ENCODE peak calls at places on chromosomes 11 and 22, in five cellular contexts. S is tibial artery, K is left ventricle myocardium inferior, D is psoas muscle, Q is Peyer's patch. V is an unnamed sample.

GRCh38 chr11:72782081-72782920 is 11.5 kb downstream of the STARD10 start:
- DNase-seq in D (peak), K (no peak), S (no peak), Q (no peak), V (no peak)

GRCh38 chr22:30312053-30312452 is 14.7 kb downstream of the TBC1D10A start:
- DNase-seq in S (no peak), D (no peak), Q (no peak), K (no peak), V (peak)

GRCh38 chr11:44470849-44471248 is 94.6 kb upstream of the CD82 start:
- DNase-seq in K (peak), D (no peak), S (no peak), Q (no peak), V (no peak)

GRCh38 chr11:2931771-2932738 is 2.8 kb upstream of the PHLDA2 start:
- DNase-seq in Q (peak), K (no peak), S (peak), D (peak), V (no peak)

GRCh38 chr11:128424867-128425285 is 162.5 kb downstream of the ETS1 start:
- DNase-seq in S (peak), K (peak), D (peak), Q (peak), V (peak)

GRCh38 chr11:130847517-130847916 is 68.8 kb downstream of the SNX19 start:
- DNase-seq in K (no peak), D (no peak), Q (no peak), S (no peak), V (peak)

GRCh38 chr11:111977141-111978027 is 40.2 kb downstream of the DIXDC1 start:
- DNase-seq in D (peak), S (peak), Q (peak), K (peak), V (peak)

GRCh38 chr11:11324090-11324489 is 29.0 kb downstream of the CSNK2A3 start:
- DNase-seq in S (no peak), Q (no peak), K (no peak), D (no peak), V (no peak)

GRCh38 chr11:58567889-58568512 is 7.7 kb downstream of the LPXN start:
- DNase-seq in S (no peak), D (peak), Q (peak), K (peak), V (peak)

GRCh38 chr11:90288207-90288821 is 65.5 kb upstream of the CHORDC1 start:
- DNase-seq in Q (no peak), D (no peak), K (no peak), S (no peak), V (peak)

GRCh38 chr22:40161182-40161581 is 16.5 kb upstream of the TNRC6B start:
- DNase-seq in S (no peak), K (no peak), D (no peak), Q (no peak), V (no peak)

GRCh38 chr11:32939046-32939445 is 46.4 kb downstream of the QSER1 start:
- DNase-seq in S (no peak), D (no peak), Q (no peak), K (no peak), V (no peak)

GRCh38 chr11:7672960-7673723 is at the start of gene CYB5R2:
- DNase-seq in D (peak), K (peak), Q (peak), S (peak), V (peak)

GRCh38 chr22:49390954-49391353 is 436.7 kb downstream of the BRD1 start:
- DNase-seq in S (no peak), K (no peak), Q (no peak), D (no peak), V (no peak)

GRCh38 chr11:127587511-127587910 is 586.9 kb upstream of the KIRREL3 start:
- DNase-seq in Q (no peak), S (no peak), D (no peak), K (no peak), V (no peak)

GRCh38 chr11:2301631-2302272 is at the start of the genes C11orf21 and TSPAN32:
- DNase-seq in K (peak), S (no peak), D (peak), Q (peak), V (no peak)

GRCh38 chr22:22210375-22210774 is 34.2 kb upstream of the VPREB1 start:
- DNase-seq in Q (no peak), S (no peak), D (no peak), K (no peak), V (peak)

GRCh38 chr11:117793521-117793920 is 3.5 kb downstream of the DSCAML1 start:
- DNase-seq in S (no peak), D (no peak), K (no peak), Q (no peak), V (no peak)

GRCh38 chr11:124177344-124177743 is 5.8 kb upstream of the OR10D3 start:
- DNase-seq in Q (no peak), K (no peak), S (no peak), D (no peak), V (no peak)

GRCh38 chr11:70872950-70873735 is 379.2 kb downstream of the SHANK2 start:
- DNase-seq in S (no peak), K (no peak), D (no peak), Q (no peak), V (no peak)

GRCh38 chr11:95704865-95705264 is 84.7 kb downstream of the FAM76B start:
- DNase-seq in Q (no peak), K (no peak), D (no peak), S (no peak), V (no peak)

GRCh38 chr11:7532395-7532794 is 18.6 kb downstream of the PPFIBP2 start:
- DNase-seq in Q (no peak), S (no peak), D (no peak), K (no peak), V (no peak)

GRCh38 chr11:45713573-45713972 is 48.2 kb upstream of the CHST1 start:
- DNase-seq in S (no peak), Q (no peak), D (no peak), K (no peak), V (no peak)

GRCh38 chr11:34605481-34606325 is 15.2 kb upstream of the EHF start:
- DNase-seq in K (no peak), D (no peak), Q (no peak), S (no peak), V (no peak)

GRCh38 chr11:3180869-3181268 is 15.8 kb upstream of the OSBPL5 start:
- DNase-seq in S (peak), K (no peak), D (peak), Q (no peak), V (no peak)

GRCh38 chr11:36304349-36304748 is 8.3 kb downstream of the PRR5L start:
- DNase-seq in S (no peak), D (no peak), K (no peak), Q (no peak), V (peak)

GRCh38 chr11:1087961-1088926 is 13.6 kb downstream of the MUC2 start:
- DNase-seq in D (peak), K (peak), S (peak), Q (no peak), V (no peak)

GRCh38 chr22:27329471-27329870 is 472.1 kb downstream of the MN1 start:
- DNase-seq in K (no peak), Q (no peak), S (no peak), D (no peak), V (no peak)

GRCh38 chr22:27335102-27335660 is 466.4 kb downstream of the MN1 start:
- DNase-seq in D (no peak), K (no peak), S (no peak), Q (no peak), V (no peak)

GRCh38 chr22:27327981-27328721 is 473.4 kb downstream of the MN1 start:
- DNase-seq in S (no peak), D (no peak), Q (no peak), K (no peak), V (no peak)

GRCh38 chr22:27329966-27330645 is 471.4 kb downstream of the MN1 start:
- DNase-seq in D (no peak), S (no peak), Q (no peak), K (no peak), V (no peak)

DNA sequence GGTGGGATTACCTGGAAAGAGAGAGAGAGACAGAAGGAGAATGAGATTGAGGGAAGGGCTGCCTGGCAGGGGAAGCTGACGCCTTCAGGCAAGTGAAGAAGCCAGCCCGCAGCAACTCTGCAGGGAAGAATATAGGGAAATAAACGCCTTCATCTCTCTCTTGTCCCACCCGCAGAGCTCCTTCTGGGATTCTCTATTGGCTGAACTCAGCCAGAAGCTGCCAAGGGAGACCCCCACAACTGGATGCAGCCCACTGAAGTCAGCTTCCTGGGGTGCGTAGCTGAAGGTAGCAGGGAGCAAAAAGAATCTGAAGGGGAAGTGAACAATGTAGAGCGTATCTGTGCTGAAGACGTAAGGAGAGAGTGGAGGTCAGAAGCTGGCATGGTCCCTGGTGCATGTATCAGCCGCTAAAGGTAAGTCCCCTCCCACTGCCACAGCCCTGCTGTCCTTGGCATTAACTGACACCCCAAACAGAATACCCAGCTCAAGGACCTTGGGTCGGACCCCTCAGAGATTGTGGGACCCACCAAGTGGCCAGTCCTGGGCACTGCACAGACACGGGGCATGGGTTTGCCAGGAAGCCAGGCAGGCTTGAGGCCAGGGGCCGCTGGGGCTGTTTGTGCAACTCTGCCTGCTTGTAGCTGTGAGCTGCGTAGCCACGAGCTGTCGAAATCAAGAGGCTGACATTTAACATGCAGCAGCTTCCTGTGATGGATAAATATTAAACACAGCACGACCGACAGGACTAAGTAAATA is 469.9 kb downstream of the MN1 start:
- DNase-seq in K (peak), Q (no peak), S (peak), D (peak), V (peak)
- TF ChIP-seq CTCF in K (peak), Q (no peak), S (peak), D (peak), V (peak)

DNA sequence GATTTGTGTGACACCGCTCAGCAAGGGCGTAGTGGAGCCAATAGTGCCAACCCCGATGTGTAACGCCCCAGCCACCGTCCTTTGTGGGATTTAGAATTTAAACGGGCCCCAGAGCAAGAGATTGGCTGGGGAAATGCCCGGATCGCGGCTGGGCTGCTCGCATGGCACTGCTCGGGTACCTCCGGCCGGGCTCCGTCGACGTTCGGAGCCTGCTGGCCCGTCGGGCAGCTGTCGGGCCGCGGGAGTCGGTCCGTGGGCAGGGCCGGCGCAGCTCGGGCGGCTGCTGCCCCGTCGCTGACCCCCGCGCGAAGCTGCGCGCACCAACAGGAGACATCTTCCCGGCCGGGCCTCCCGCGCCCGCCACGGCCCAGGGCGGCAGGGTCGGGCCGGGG is 1.4 kb upstream of the KDM2A start:
- DNase-seq in K (peak), D (peak), S (peak), Q (peak), V (peak)
- H3K4me3 ChIP-seq in K (peak), D (peak), S (peak), Q (peak), V (no peak)

DNA sequence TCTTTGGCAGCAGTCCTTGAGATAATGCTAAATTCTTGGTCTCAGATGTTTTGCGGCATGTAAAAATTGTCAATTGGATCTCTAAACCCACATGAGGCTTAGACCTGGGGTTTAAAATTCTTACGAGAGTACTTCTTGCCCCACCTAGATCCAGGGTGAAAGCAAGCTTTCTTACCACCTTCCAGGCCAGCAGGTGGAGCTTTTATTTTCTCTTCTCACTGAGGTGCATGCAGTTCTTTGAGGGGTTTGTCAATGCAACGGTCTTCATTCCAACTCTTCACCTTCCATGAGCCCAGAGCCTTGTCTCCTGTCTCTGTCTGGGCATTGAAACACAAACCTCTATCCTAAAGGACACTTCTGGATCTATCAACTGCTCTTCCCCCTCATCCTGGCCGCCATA is 154.1 kb downstream of the MYO18B start:
- DNase-seq in Q (no peak), K (no peak), D (no peak), S (no peak), V (no peak)
- TF ChIP-seq CTCF in Q (no peak), K (no peak), D (no peak), S (no peak), V (no peak)

DNA sequence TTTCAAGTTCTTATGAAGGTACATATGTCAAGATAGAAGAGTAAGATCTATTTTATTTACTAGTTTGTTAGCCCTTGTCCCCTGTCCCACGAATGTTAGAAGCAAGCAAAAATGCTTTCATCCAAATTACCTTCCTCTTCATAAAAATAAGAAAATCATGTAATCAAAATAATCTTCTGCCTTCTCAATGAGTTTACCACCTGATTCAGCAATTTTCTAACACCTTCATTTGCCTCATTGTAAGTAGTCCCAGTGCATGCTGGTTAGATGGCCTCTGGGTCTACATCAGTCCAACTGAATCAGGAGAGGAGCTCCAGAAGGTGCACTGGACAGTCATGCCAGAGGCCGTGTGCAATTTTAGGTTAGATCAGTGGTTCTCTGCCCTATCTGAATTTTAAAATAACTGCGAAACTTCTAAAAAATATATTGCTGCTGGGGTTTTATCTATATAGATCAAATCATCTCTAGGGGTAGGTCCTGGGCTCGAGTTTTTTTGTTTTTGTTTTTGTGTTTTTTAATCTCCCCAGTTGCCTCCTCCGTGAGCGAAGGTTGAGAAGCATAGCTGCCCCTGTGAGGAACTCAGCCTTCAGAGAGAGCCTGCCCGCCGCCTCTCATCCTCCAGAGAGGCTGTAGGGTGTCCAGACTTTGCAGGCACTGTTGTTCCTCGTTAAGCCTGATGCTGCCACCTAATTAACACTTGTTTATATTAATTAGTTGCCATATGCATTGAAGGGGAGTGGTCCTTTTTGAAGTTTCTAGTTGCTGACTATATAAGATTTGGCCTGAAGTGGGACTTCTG is 32.2 kb downstream of the C22orf31 start:
- DNase-seq in K (no peak), D (no peak), Q (no peak), S (no peak), V (no peak)
- H3K4me3 ChIP-seq in K (no peak), D (no peak), Q (no peak), S (no peak), V (no peak)

DNA sequence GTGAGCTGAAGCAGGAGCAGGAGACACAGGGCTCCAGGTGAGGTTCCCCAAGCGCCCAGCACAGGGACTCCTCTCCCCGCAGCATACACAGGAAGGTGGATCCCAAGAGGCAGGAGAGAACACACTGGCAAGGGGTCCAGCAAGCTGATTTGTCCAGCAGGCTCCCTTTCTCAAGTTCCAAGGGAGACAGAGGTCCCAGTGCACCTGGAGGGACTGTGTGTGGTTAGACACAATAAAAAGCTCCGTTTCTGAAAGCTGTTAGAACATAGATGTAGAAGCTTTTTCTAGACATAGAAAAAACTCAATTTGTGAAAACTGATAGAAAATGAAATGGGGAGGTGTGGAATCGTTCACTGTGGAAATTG is 1.8 kb downstream of the CALCB start:
- DNase-seq in D (no peak), S (no peak), K (no peak), Q (no peak), V (no peak)
- TF ChIP-seq CTCF in D (no peak), S (no peak), K (peak), Q (no peak), V (no peak)

GRCh38 chr11:18590573-18590972 is 2.0 kb upstream of the UEVLD start:
- DNase-seq in Q (no peak), S (no peak), K (no peak), D (no peak), V (peak)

GRCh38 chr11:18599739-18600230 is at the start of gene MISFA:
- DNase-seq in Q (no peak), D (no peak), K (no peak), S (no peak), V (no peak)

GRCh38 chr11:18600915-18601569 is 1.5 kb downstream of the MISFA start:
- DNase-seq in K (no peak), Q (no peak), S (no peak), D (no peak), V (no peak)

DNA sequence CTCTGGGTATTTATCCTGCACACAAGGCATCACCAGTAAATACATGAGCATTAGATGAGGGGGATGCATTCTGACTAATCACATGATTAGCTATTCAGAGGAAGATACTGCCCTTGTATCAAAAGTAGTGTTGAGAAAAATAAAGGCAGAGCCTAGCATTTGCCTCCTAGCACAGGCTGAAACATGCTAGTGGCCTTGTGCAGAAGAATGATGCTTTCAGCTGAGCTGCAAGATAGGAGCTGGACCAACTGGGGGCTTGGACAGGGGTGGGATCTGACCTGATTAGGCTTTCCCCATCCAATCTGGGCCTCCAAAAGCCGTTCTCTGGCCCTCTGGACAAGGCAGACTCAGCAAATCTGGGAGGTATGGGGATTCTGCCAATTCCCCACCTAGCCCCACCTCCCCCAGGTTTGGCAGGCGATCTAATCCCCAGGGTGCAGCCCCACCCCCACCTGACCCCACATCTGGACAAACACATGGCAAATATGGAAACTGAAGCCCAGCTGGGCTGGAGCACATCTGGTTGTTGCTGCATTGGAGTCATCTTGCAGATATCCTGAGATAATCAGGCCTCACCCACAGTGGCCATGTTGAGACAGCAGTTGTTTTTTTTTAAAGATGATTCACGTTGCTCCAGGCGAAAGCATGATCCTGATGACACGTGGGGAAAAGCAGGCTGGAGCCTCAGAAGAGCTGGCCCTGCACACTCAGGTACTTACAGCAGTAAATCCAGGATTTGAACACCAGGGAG is 4.4 kb upstream of the MISFA start:
- DNase-seq in K (no peak), D (no peak), Q (no peak), S (no peak), V (no peak)
- H3K4me3 ChIP-seq in K (no peak), D (no peak), Q (no peak), S (no peak), V (no peak)

GRCh38 chr11:13328276-13328675 is 50.7 kb downstream of the BMAL1 start:
- DNase-seq in S (no peak), K (no peak), Q (no peak), D (no peak), V (no peak)

GRCh38 chr11:13327421-13327820 is 49.8 kb downstream of the BMAL1 start:
- DNase-seq in D (no peak), K (no peak), S (no peak), Q (peak), V (no peak)

GRCh38 chr11:13321431-13321830 is 43.8 kb downstream of the BMAL1 start:
- DNase-seq in K (no peak), D (no peak), S (no peak), Q (no peak), V (no peak)

GRCh38 chr11:13324141-13324540 is 46.6 kb downstream of the BMAL1 start:
- DNase-seq in S (no peak), D (no peak), K (no peak), Q (no peak), V (no peak)

GRCh38 chr11:13324709-13325108 is 47.1 kb downstream of the BMAL1 start:
- DNase-seq in K (no peak), S (no peak), Q (no peak), D (no peak), V (no peak)
- TF ChIP-seq CTCF in K (peak), S (no peak), Q (no peak), D (no peak), V (no peak)

GRCh38 chr22:21009638-21010425 is 5.1 kb upstream of the P2RX6 start:
- DNase-seq in Q (no peak), S (no peak), D (no peak), K (no peak), V (peak)
- H3K4me3 ChIP-seq in Q (no peak), S (no peak), D (no peak), K (no peak), V (no peak)